ENCODE peak calls at places on chromosomes 2 and 18, in eight cellular contexts. T is transverse colon; O is mesenchymal stem cell; D is mammary epithelial cell; J is AG04450; S is HCT116; P is CD4-positive, alpha-beta T cell; V is dorsolateral prefrontal cortex. G is an unnamed sample.

GRCh38 chr2:112074506-112074905 is 19.4 kb downstream of the TMEM87B start:
- DNase-seq in T (no peak), O (no peak), D (no peak), J (no peak), S (no peak), P (no peak), V (no peak), G (no peak)

GRCh38 chr2:117785740-117786139 is 28.8 kb upstream of the DDX18 start:
- DNase-seq in T (peak; percentile 16), O (peak; percentile 56), D (peak; percentile 19), J (peak; percentile 7), S (peak; percentile 45), P (no peak), V (peak; percentile 53), G (peak; percentile 73)

GRCh38 chr18:40452599-40452998 is 1502.4 kb upstream of the PIK3C3 start:
- DNase-seq in T (no peak), O (no peak), D (no peak), J (no peak), S (no peak), P (no peak), V (no peak), G (no peak)

GRCh38 chr2:234588054-234588430 is 91.2 kb upstream of the ARL4C start:
- DNase-seq in T (no peak), O (peak; percentile 78), D (no peak), J (no peak), S (no peak), P (no peak), V (no peak), G (no peak)

GRCh38 chr2:96261328-96262003 is 4.3 kb downstream of the TMEM127 start:
- DNase-seq in T (no peak), O (no peak), D (no peak), J (no peak), S (no peak), P (no peak), V (no peak), G (no peak)

GRCh38 chr2:40113997-40114396 is 334.9 kb upstream of the THUMPD2 start:
- DNase-seq in T (no peak), O (no peak), D (no peak), J (no peak), S (no peak), P (no peak), V (no peak), G (no peak)

GRCh38 chr2:127104166-127104660 is 2.7 kb downstream of the BIN1 start:
- DNase-seq in T (no peak), O (no peak), D (no peak), J (no peak), S (no peak), P (no peak), V (no peak), G (no peak)

GRCh38 chr18:49845629-49846252 is 32.4 kb upstream of the ACAA2 start:
- DNase-seq in T (no peak), O (no peak), D (no peak), J (no peak), S (no peak), P (no peak), V (no peak), G (no peak)

GRCh38 chr18:40019797-40020392 is 1935.1 kb upstream of the PIK3C3 start:
- DNase-seq in T (no peak), O (no peak), D (no peak), J (no peak), S (no peak), P (no peak), V (no peak), G (peak; percentile 16)

GRCh38 chr2:71672011-71672639 is 218.8 kb downstream of the DYSF start:
- DNase-seq in T (no peak), O (peak; percentile 4), D (no peak), J (no peak), S (no peak), P (no peak), V (no peak), G (peak; percentile 49)

GRCh38 chr2:120575966-120576365 is 159.7 kb upstream of the GLI2 start:
- DNase-seq in T (no peak), O (no peak), D (no peak), J (no peak), S (no peak), P (no peak), V (no peak), G (no peak)

GRCh38 chr2:160694631-160695030 is 201.0 kb upstream of the RBMS1 start:
- DNase-seq in T (peak; percentile 31), O (no peak), D (no peak), J (no peak), S (no peak), P (no peak), V (no peak), G (no peak)

GRCh38 chr18:66495844-66496243 is 108.0 kb downstream of the CDH19 start:
- DNase-seq in T (peak; percentile 30), O (peak; percentile 49), D (peak; percentile 47), J (no peak), S (no peak), P (no peak), V (peak; percentile 79), G (peak; percentile 82)

GRCh38 chr2:132896073-132896472 is 226.1 kb upstream of the LYPD1 start:
- DNase-seq in T (no peak), O (no peak), D (no peak), J (no peak), S (no peak), P (no peak), V (no peak), G (no peak)
- H3K27me3 ChIP-seq in T (no peaks in the 10 kb centered on the region), O (no peaks in the 10 kb centered on the region), D (no peaks in the 10 kb centered on the region), J (no peaks in the 10 kb centered on the region), S (peaks cover 4% of the 10 kb centered on the region), P (no peaks in the 10 kb centered on the region), V (no peaks in the 10 kb centered on the region), G (no peaks in the 10 kb centered on the region)

DNA sequence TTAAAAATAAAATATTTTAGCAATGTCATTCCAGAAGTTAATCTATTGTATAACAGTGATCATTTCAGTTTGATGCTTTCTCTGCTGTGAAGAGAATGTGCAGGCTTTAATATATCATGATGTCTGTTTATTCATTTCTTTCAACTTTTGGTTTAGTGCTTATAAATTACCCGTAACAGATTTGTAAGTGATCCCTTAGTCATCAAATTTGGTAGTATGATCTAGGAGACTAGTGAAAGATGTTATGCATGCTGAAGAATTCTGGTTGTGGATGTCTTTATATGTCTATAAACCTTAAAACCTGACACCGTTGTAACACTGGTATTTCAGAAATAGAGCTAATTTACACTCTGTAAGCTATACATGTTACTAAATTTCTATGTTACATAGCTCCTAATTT is 260.4 kb downstream of the CPS1 start:
- DNase-seq in T (no peak), O (no peak), D (no peak), J (no peak), S (no peak), P (no peak), V (no peak), G (no peak)
- H3K27me3 ChIP-seq in T (no peaks in the 10 kb centered on the region), O (no peaks in the 10 kb centered on the region), D (no peaks in the 10 kb centered on the region), J (no peaks in the 10 kb centered on the region), S (no peaks in the 10 kb centered on the region), P (no peaks in the 10 kb centered on the region), V (no peaks in the 10 kb centered on the region), G (no peaks in the 10 kb centered on the region)

GRCh38 chr2:10985901-10986535 is 74.3 kb downstream of the KCNF1 start:
- DNase-seq in T (no peak), O (no peak), D (no peak), J (no peak), S (no peak), P (no peak), V (no peak), G (no peak)

GRCh38 chr2:10985260-10985659 is 73.5 kb downstream of the KCNF1 start:
- DNase-seq in T (no peak), O (no peak), D (peak; percentile 26), J (no peak), S (no peak), P (no peak), V (no peak), G (no peak)

GRCh38 chr2:10982931-10983701 is 71.4 kb downstream of the KCNF1 start:
- DNase-seq in T (peak; percentile 25), O (peak; percentile 63), D (no peak), J (no peak), S (no peak), P (no peak), V (peak; percentile 24), G (no peak)

GRCh38 chr2:10983711-10984110 is 72.0 kb downstream of the KCNF1 start:
- DNase-seq in T (no peak), O (peak; percentile 8), D (no peak), J (no peak), S (no peak), P (no peak), V (no peak), G (no peak)

DNA sequence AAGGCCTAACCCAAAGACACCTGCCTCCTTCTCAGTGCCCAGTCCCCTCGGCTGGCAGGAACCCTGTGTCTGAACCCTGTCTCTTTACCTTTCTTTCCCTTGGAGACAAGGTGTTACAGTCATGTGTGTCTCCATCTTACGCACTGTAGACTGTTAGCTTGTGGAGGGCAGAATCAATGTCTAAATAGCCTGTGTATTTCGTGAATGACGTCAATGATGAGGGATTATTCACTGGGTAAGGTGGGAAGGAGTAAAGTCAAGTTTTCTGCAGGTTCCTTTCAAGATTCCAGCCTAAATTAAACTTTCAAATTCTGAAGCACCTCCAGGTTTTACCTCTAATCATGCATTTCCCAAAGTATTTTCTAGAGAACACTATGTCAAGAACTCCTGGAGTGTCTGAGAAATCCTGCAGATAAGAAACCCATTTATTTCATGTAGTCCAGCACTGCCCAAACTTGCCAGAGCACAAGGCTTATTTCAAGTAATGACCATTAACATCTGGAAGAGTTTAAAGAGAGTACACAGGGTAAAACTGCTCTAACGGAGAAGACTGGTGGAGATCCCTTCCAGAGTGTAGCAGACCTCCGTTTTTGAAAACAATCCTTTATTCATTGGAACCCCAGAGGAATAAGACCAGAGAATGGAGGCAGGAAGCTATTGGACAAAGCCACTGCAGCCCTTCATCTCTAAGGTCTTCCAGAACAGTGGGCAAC is 72.8 kb downstream of the KCNF1 start:
- DNase-seq in T (no peak), O (no peak), D (no peak), J (no peak), S (no peak), P (no peak), V (no peak), G (no peak)
- H3K27me3 ChIP-seq in T (peaks cover 5% of the 10 kb centered on the region), O (peaks cover 54% of the 10 kb centered on the region), D (no peaks in the 10 kb centered on the region), J (no peaks in the 10 kb centered on the region), S (no peaks in the 10 kb centered on the region), P (no peaks in the 10 kb centered on the region), V (no peaks in the 10 kb centered on the region), G (no peaks in the 10 kb centered on the region)

GRCh38 chr2:107320881-107321280 is 434.9 kb upstream of the ST6GAL2 start:
- DNase-seq in T (no peak), O (no peak), D (no peak), J (no peak), S (no peak), P (no peak), V (no peak), G (no peak)

GRCh38 chr2:107322406-107322805 is 436.4 kb upstream of the ST6GAL2 start:
- DNase-seq in T (no peak), O (no peak), D (no peak), J (no peak), S (no peak), P (no peak), V (no peak), G (no peak)

GRCh38 chr2:107325983-107326786 is 440.2 kb upstream of the ST6GAL2 start:
- DNase-seq in T (no peak), O (no peak), D (no peak), J (no peak), S (no peak), P (no peak), V (no peak), G (no peak)

DNA sequence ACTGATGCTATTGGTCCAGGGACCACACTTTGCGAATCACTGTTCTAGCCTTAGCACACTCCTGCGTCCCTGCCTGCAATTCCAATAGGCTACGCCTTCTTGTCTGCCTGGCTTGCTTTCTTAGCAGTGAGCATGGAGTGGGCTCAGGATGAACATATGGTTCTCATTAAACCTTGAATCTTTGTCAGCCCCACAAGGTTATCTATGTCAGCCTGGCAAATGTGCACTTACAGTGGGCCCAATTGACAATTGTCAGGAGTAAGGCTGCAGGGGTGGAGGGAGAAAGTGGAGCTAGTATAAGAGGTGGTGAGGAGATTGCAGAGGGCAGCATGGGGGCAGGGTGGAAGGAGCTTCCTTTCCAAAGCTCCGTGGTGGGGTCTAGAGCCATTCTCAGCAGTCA is 438.2 kb upstream of the ST6GAL2 start:
- DNase-seq in T (no peak), O (no peak), D (no peak), J (no peak), S (no peak), P (no peak), V (no peak), G (no peak)
- H3K27me3 ChIP-seq in T (no peaks in the 10 kb centered on the region), O (peaks cover 7% of the 10 kb centered on the region), D (no peaks in the 10 kb centered on the region), J (no peaks in the 10 kb centered on the region), S (no peaks in the 10 kb centered on the region), P (no peaks in the 10 kb centered on the region), V (no peaks in the 10 kb centered on the region), G (no peaks in the 10 kb centered on the region)

G was measured in mesendoderm.